ENCODE peak calls at places on chromosomes 5 and 9, in ten cellular contexts. O is left lung; J is Panc1; F is fibroblast of lung; X is neural progenitor cell; U is H9; B is effector memory CD4-positive, alpha-beta T cell; E is adipocyte; V is uterus; P is pancreas. S is an unnamed sample.
A peak's percentile ranks its signal among the peaks of the same experiment; 100 is the strongest.

GRCh38 chr5:171310816-171311697 is 2.0 kb downstream of the TLX3 start:
- DNase-seq in B (no peak), U (peak; percentile 78), P (no peak), X (peak; percentile 87), E (peak; percentile 61), F (peak; percentile 41), O (no peak), V (no peak), J (no peak), S (no peak)

GRCh38 chr9:20032413-20033006 is 243.7 kb upstream of the SLC24A2 start:
- DNase-seq in B (no peak), J (no peak), P (no peak), F (no peak), X (no peak), O (no peak), U (no peak), V (no peak), E (no peak), S (no peak)

GRCh38 chr5:171158581-171158980 is 150.5 kb upstream of the TLX3 start:
- DNase-seq in B (no peak), O (no peak), X (no peak), F (no peak), J (no peak), E (no peak), U (no peak), V (no peak), P (no peak), S (no peak)

GRCh38 chr9:33041459-33042188 is 16.6 kb downstream of the DNAJA1 start:
- DNase-seq in V (no peak), E (peak; percentile 84), F (peak; percentile 50), P (no peak), B (no peak), O (no peak), U (no peak), X (no peak), J (no peak), S (no peak)

GRCh38 chr5:59450245-59450644 is 443.3 kb downstream of the PDE4D start:
- DNase-seq in X (no peak), B (no peak), V (no peak), O (no peak), E (no peak), F (no peak), U (no peak), P (no peak), J (no peak), S (no peak)

GRCh38 chr5:174533127-174533453 is 191.3 kb upstream of the MSX2 start:
- DNase-seq in U (no peak), O (no peak), P (no peak), J (peak; percentile 38), V (no peak), E (peak; percentile 29), F (no peak), X (no peak), B (no peak), S (no peak)

GRCh38 chr9:133111461-133112360 is 9.3 kb downstream of the RALGDS start:
- DNase-seq in X (no peak), F (no peak), P (peak; percentile 30), U (no peak), B (no peak), O (peak; percentile 84), E (no peak), V (no peak), J (no peak), S (no peak)

GRCh38 chr5:78537821-78538220 is 110.8 kb downstream of the LHFPL2 start:
- DNase-seq in B (no peak), V (no peak), P (no peak), X (peak; percentile 64), O (no peak), F (peak; percentile 74), J (no peak), U (no peak), E (peak; percentile 65), S (no peak)

GRCh38 chr9:126505697-126506346 is 107.9 kb upstream of the LMX1B start:
- DNase-seq in V (no peak), O (no peak), U (no peak), B (no peak), P (no peak), F (no peak), X (no peak), E (no peak), J (no peak), S (no peak)

GRCh38 chr5:133232911-133233310 is 181.1 kb downstream of the HSPA4 start:
- DNase-seq in J (no peak), O (no peak), X (no peak), B (no peak), F (no peak), E (no peak), V (no peak), P (no peak), U (no peak), S (no peak)

GRCh38 chr5:90191352-90192045 is 218.1 kb downstream of the CETN3 start:
- DNase-seq in E (no peak), B (no peak), F (no peak), J (no peak), U (no peak), X (no peak), O (no peak), P (no peak), V (no peak), S (no peak)

GRCh38 chr5:154612666-154613065 is 134.6 kb upstream of the HAND1 start:
- DNase-seq in V (no peak), X (no peak), B (no peak), O (no peak), U (no peak), E (no peak), P (no peak), J (no peak), F (no peak), S (no peak)
- H3K27me3 ChIP-seq in V (peaks cover 24% of the 10 kb centered on the region), X (peaks cover 68% of the 10 kb centered on the region), B (peaks cover 18% of the 10 kb centered on the region), O (peaks cover 22% of the 10 kb centered on the region), U (peaks cover 21% of the 10 kb centered on the region), E (peaks cover 56% of the 10 kb centered on the region), P (no peaks in the 10 kb centered on the region), J (peaks cover 22% of the 10 kb centered on the region), F (peaks cover 13% of the 10 kb centered on the region), S (peaks cover 23% of the 10 kb centered on the region)

DNA sequence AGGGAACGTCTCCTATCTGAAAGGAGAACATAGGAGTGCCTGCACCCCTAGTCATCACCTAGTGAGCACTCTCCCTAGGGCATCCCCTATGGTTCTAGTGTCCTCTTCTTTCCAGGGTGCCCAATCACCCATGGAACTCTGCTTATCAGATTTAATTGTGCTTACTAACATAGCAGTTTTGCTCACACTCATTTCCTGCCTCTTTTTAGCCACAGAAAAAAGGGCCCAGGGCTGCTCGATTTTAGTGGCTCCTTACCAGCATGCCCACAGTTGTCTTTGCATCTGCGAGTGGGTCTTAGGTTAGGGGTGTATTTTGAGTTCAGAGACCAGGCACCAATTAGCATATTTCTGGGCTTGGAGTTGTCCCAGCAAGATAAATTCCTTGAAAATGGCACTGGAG is 1110.2 kb downstream of the TAF11L14 start:
- DNase-seq in E (no peak), U (no peak), J (no peak), V (no peak), P (no peak), O (no peak), X (no peak), B (no peak), F (no peak), S (peak; percentile 43)
- H3K9me3 ChIP-seq in E (no peaks in the 10 kb centered on the region), U (no peaks in the 10 kb centered on the region), J (no peaks in the 10 kb centered on the region), V (no peaks in the 10 kb centered on the region), P (no peaks in the 10 kb centered on the region), O (no peaks in the 10 kb centered on the region), X (no peaks in the 10 kb centered on the region), B (no peaks in the 10 kb centered on the region), F (no peaks in the 10 kb centered on the region), S (no peaks in the 10 kb centered on the region)

GRCh38 chr5:123882946-123883345 is 371.0 kb downstream of the CSNK1G3 start:
- DNase-seq in X (no peak), P (no peak), V (no peak), B (no peak), O (no peak), U (no peak), E (peak; percentile 45), J (no peak), F (peak; percentile 9), S (no peak)
- H3K27me3 ChIP-seq in X (no peaks in the 10 kb centered on the region), P (no peaks in the 10 kb centered on the region), V (no peaks in the 10 kb centered on the region), B (no peaks in the 10 kb centered on the region), O (no peaks in the 10 kb centered on the region), U (no peaks in the 10 kb centered on the region), E (no peaks in the 10 kb centered on the region), J (no peaks in the 10 kb centered on the region), F (no peaks in the 10 kb centered on the region), S (no peaks in the 10 kb centered on the region)

DNA sequence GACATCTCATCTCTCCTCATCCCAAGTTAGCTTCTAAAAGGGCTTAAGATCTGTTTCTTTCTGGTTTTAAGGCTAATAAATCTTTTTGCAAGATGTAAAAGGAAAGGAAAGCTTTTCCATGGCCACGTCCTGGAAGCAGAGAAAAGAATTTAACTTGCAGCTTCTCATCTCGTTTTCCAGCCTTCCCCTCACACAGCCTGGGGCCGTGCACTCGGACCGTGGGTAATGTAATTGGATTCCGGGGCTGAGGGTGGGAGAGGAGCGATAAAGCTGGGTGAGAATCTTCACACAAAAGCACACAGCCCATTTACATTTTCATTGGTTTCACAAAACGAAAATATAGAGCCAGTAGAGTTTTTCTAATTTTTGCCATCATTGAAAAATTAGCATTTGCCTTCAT is 91.2 kb downstream of the IRX2 start:
- DNase-seq in F (no peak), V (no peak), J (no peak), B (no peak), E (no peak), O (no peak), X (peak; percentile 40), U (no peak), P (no peak), S (no peak)
- H3K9me3 ChIP-seq in F (no peaks in the 10 kb centered on the region), V (no peaks in the 10 kb centered on the region), J (no peaks in the 10 kb centered on the region), B (no peaks in the 10 kb centered on the region), E (no peaks in the 10 kb centered on the region), O (no peaks in the 10 kb centered on the region), X (no peaks in the 10 kb centered on the region), U (no peaks in the 10 kb centered on the region), P (no peaks in the 10 kb centered on the region), S (no peaks in the 10 kb centered on the region)

DNA sequence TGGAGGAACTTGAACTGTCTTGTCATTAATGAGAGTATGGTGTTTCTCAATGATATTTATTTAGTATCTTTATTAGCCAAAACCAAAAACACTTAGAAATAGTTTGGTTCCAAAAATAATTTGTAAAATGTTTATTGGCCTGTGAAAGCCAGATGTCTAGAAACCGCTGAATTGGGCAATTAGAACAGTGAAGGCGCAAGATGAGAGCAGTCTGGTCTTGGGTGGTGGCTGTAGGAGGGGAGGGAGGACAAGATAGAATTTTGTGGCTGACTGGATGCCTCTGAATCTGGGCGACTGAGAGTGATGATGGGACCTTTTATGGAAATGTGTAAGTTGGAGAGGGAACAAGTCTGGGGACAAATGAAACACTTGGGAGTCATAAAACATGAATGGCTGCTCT is 35.4 kb downstream of the PDZD2 start:
- DNase-seq in B (no peak), V (no peak), F (no peak), U (no peak), X (no peak), J (no peak), E (no peak), O (no peak), P (no peak), S (no peak)
- H3K27me3 ChIP-seq in B (no peaks in the 10 kb centered on the region), V (no peaks in the 10 kb centered on the region), F (no peaks in the 10 kb centered on the region), U (no peaks in the 10 kb centered on the region), X (no peaks in the 10 kb centered on the region), J (peaks cover 4% of the 10 kb centered on the region), E (peaks cover 24% of the 10 kb centered on the region), O (no peaks in the 10 kb centered on the region), P (no peaks in the 10 kb centered on the region), S (no peaks in the 10 kb centered on the region)

S was measured in CD4-positive, CD25-positive, alpha-beta regulatory T cell.